ENCODE peak calls at places on chromosomes 4 and X, in four cellular contexts. One of them, this sample, is unnamed.

GRCh38 chr4:146472404-146472803 is 49.3 kb downstream of the SLC10A7 start:
- DNase-seq in SK-N-SH: peak
- DNase-seq in MM.1S: no peak
- DNase-seq in HCT116: no peak
- DNase-seq in this sample: no peak

GRCh38 chrX:133594156-133594555 is 178.9 kb upstream of the GPC4 start:
- DNase-seq in SK-N-SH: no peak
- DNase-seq in MM.1S: no peak
- DNase-seq in HCT116: no peak
- DNase-seq in this sample: no peak

GRCh38 chr4:1413221-1413663 is 7.0 kb upstream of the NKX1-1 start:
- DNase-seq in SK-N-SH: peak
- DNase-seq in MM.1S: no peak
- DNase-seq in HCT116: no peak
- DNase-seq in this sample: peak

GRCh38 chr4:80077639-80078038 is 4.6 kb upstream of the ANTXR2 start:
- DNase-seq in SK-N-SH: no peak
- DNase-seq in MM.1S: no peak
- DNase-seq in HCT116: no peak
- DNase-seq in this sample: no peak

GRCh38 chr4:107743532-107743931 is 23.5 kb upstream of the PAPSS1 start:
- DNase-seq in SK-N-SH: no peak
- DNase-seq in MM.1S: peak
- DNase-seq in HCT116: no peak
- DNase-seq in this sample: no peak

GRCh38 chr4:188372051-188372450 is 232.8 kb downstream of the TRIML1 start:
- DNase-seq in SK-N-SH: no peak
- DNase-seq in MM.1S: no peak
- DNase-seq in HCT116: peak
- DNase-seq in this sample: no peak

GRCh38 chr4:76449824-76450223 is 14.8 kb downstream of the SHROOM3 start:
- DNase-seq in SK-N-SH: no peak
- DNase-seq in MM.1S: no peak
- DNase-seq in HCT116: no peak
- DNase-seq in this sample: peak

GRCh38 chr4:154164931-154165839 is 326.4 kb downstream of the DCHS2 start:
- DNase-seq in SK-N-SH: no peak
- DNase-seq in MM.1S: no peak
- DNase-seq in HCT116: peak
- DNase-seq in this sample: peak

GRCh38 chr4:104465201-104465600 is 29.5 kb downstream of the CXXC4 start:
- DNase-seq in SK-N-SH: no peak
- DNase-seq in MM.1S: no peak
- DNase-seq in HCT116: no peak
- DNase-seq in this sample: no peak

GRCh38 chr4:37993806-37994205 is 33.6 kb downstream of the PTTG2 start:
- DNase-seq in SK-N-SH: no peak
- DNase-seq in MM.1S: no peak
- DNase-seq in HCT116: no peak
- DNase-seq in this sample: no peak

GRCh38 chrX:70426286-70427278 is 3.5 kb downstream of the GDPD2 start:
- DNase-seq in SK-N-SH: no peak
- DNase-seq in MM.1S: no peak
- DNase-seq in HCT116: no peak
- DNase-seq in this sample: no peak

GRCh38 chr4:103934178-103934789 is 214.5 kb upstream of the TACR3 start:
- DNase-seq in SK-N-SH: peak
- DNase-seq in MM.1S: peak
- DNase-seq in HCT116: peak
- DNase-seq in this sample: peak

GRCh38 chrX:134604701-134605271 is 53.5 kb downstream of the PLAC1 start:
- DNase-seq in SK-N-SH: no peak
- DNase-seq in MM.1S: no peak
- DNase-seq in HCT116: peak
- DNase-seq in this sample: peak

GRCh38 chr4:43374352-43374751 is 481.8 kb downstream of the GRXCR1 start:
- DNase-seq in SK-N-SH: no peak
- DNase-seq in MM.1S: no peak
- DNase-seq in HCT116: no peak
- DNase-seq in this sample: no peak
- TF ChIP-seq EZH2phosphoT487 in SK-N-SH: no peak
- TF ChIP-seq EZH2phosphoT487 in MM.1S: no peak
- TF ChIP-seq EZH2phosphoT487 in HCT116: no peak
- TF ChIP-seq EZH2phosphoT487 in this sample: no peak

GRCh38 chrX:107508925-107509324 is 59.5 kb downstream of the FRMPD3 start:
- DNase-seq in SK-N-SH: no peak
- DNase-seq in MM.1S: no peak
- DNase-seq in HCT116: no peak
- DNase-seq in this sample: no peak
- TF ChIP-seq EZH2phosphoT487 in SK-N-SH: no peak
- TF ChIP-seq EZH2phosphoT487 in MM.1S: no peak
- TF ChIP-seq EZH2phosphoT487 in HCT116: no peak
- TF ChIP-seq EZH2phosphoT487 in this sample: no peak

GRCh38 chrX:108198420-108198819 is 106.8 kb downstream of the ATG4A start:
- DNase-seq in SK-N-SH: no peak
- DNase-seq in MM.1S: no peak
- DNase-seq in HCT116: no peak
- DNase-seq in this sample: peak

GRCh38 chrX:108203540-108203939 is 112.0 kb downstream of the ATG4A start:
- DNase-seq in SK-N-SH: no peak
- DNase-seq in MM.1S: no peak
- DNase-seq in HCT116: no peak
- DNase-seq in this sample: no peak

GRCh38 chrX:108199041-108199440 is 107.5 kb downstream of the ATG4A start:
- DNase-seq in SK-N-SH: no peak
- DNase-seq in MM.1S: no peak
- DNase-seq in HCT116: no peak
- DNase-seq in this sample: no peak

GRCh38 chrX:108199691-108200090 is 108.1 kb downstream of the ATG4A start:
- DNase-seq in SK-N-SH: peak
- DNase-seq in MM.1S: peak
- DNase-seq in HCT116: peak
- DNase-seq in this sample: peak
- TF ChIP-seq EZH2phosphoT487 in SK-N-SH: no peak
- TF ChIP-seq EZH2phosphoT487 in MM.1S: no peak
- TF ChIP-seq EZH2phosphoT487 in HCT116: no peak
- TF ChIP-seq EZH2phosphoT487 in this sample: no peak

GRCh38 chr4:57168986-57169385 is 58.8 kb upstream of the IGFBP7 start:
- DNase-seq in SK-N-SH: no peak
- DNase-seq in MM.1S: no peak
- DNase-seq in HCT116: no peak
- DNase-seq in this sample: no peak
- TF ChIP-seq EZH2phosphoT487 in SK-N-SH: no peak
- TF ChIP-seq EZH2phosphoT487 in MM.1S: no peak
- TF ChIP-seq EZH2phosphoT487 in HCT116: no peak
- TF ChIP-seq EZH2phosphoT487 in this sample: no peak

DNA sequence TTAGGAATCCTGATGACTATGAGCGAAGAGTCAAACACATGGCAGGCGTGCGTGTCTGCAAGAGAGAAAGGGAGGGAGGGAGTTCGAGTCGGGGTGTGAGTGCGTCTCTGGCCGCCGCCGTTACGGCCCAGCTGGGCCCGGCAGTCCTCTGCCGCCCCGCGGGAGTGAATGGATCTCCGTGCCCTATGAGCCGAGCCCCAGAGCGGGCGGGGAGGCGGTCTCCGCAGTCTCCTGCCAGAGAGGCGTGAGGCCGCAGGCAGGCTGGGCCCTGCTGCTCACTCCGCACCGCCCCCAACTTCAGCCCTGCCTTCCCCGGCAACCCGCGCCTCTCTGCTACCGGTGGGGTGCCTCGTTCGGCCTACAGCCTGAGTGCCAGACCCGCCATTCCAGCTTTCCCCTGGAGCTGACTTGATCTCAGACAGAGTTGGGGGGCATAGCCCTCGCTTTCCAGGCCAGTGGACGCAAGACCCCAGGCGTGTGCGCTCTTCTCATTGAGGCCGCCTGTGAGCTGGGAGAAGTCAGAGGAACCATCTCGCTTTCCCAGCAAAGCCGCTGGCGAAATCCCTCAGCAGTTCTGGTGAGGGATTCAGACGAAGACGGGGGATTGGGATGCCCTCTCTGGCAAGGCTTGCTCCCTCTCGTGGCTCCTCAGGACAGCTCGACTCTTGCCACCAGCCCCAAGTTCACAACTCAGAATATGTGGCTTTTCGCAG is 1.4 kb downstream of the SLC16A2 start:
- DNase-seq in SK-N-SH: peak
- DNase-seq in MM.1S: no peak
- DNase-seq in HCT116: no peak
- DNase-seq in this sample: peak
- TF ChIP-seq EZH2phosphoT487 in SK-N-SH: no peak
- TF ChIP-seq EZH2phosphoT487 in MM.1S: no peak
- TF ChIP-seq EZH2phosphoT487 in HCT116: no peak
- TF ChIP-seq EZH2phosphoT487 in this sample: no peak

DNA sequence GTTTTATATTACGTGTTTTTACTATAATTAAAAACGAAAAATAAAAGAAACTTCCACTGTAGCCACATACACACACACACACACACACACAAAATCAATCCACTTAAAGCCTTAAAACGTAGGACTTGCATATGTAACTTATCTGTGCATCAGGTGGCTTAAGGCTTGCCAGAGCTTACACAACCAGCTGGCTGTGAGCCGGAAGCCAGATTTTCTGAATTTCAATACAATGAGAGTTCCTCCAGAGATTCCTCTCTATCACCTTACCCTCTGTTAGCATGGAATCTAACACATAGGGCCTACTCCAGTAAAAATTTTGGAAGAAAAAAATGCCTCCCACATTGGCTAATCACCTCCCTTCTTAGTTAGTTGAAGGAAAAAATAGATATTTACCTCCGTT is 27.9 kb upstream of the SLITRK4 start:
- DNase-seq in SK-N-SH: no peak
- DNase-seq in MM.1S: no peak
- DNase-seq in HCT116: no peak
- DNase-seq in this sample: no peak
- TF ChIP-seq EZH2phosphoT487 in SK-N-SH: no peak
- TF ChIP-seq EZH2phosphoT487 in MM.1S: no peak
- TF ChIP-seq EZH2phosphoT487 in HCT116: no peak
- TF ChIP-seq EZH2phosphoT487 in this sample: no peak

GRCh38 chrX:7926501-7926900 is 712 bp downstream of the PNPLA4 start:
- DNase-seq in SK-N-SH: no peak
- DNase-seq in MM.1S: no peak
- DNase-seq in HCT116: no peak
- DNase-seq in this sample: no peak
- TF ChIP-seq EZH2phosphoT487 in SK-N-SH: no peak
- TF ChIP-seq EZH2phosphoT487 in MM.1S: no peak
- TF ChIP-seq EZH2phosphoT487 in HCT116: no peak
- TF ChIP-seq EZH2phosphoT487 in this sample: no peak

This sample was measured in hepatocyte.